ENCODE peak calls at places on chromosomes 11 and 22, in eight cellular contexts. K, S, C, H, E, G, M and X are unnamed samples. For H3K27me3, the result is how much of the 10 kb centered on the place peaks cover.

GRCh38 chr11:75841739-75842138 is 26.7 kb downstream of the UVRAG start:
- DNase-seq in K (no peak), S (no peak), C (no peak), H (no peak), E (no peak), G (no peak), M (no peak), X (no peak)

GRCh38 chr11:100528872-100529416 is 158.1 kb upstream of the ARHGAP42 start:
- DNase-seq in K (no peak), S (no peak), C (no peak), H (no peak), E (no peak), G (no peak), M (peak), X (no peak)

GRCh38 chr11:114296190-114296978 is at the start of gene NNMT:
- DNase-seq in K (no peak), S (no peak), C (no peak), H (peak), E (peak), G (peak), M (no peak), X (peak)

GRCh38 chr11:72860592-72860991 is 46.4 kb downstream of the ATG16L2 start:
- DNase-seq in K (no peak), S (no peak), C (no peak), H (no peak), E (no peak), G (no peak), M (no peak), X (no peak)

GRCh38 chr22:23012081-23012622 is 58.2 kb upstream of the GNAZ start:
- DNase-seq in K (no peak), S (no peak), C (no peak), H (no peak), E (no peak), G (no peak), M (no peak), X (no peak)

GRCh38 chr22:48888466-48889208 is 939.0 kb downstream of the BRD1 start:
- DNase-seq in K (no peak), S (peak), C (no peak), H (peak), E (no peak), G (no peak), M (no peak), X (no peak)

GRCh38 chr22:27605390-27605789 is 196.2 kb downstream of the MN1 start:
- DNase-seq in K (no peak), S (no peak), C (no peak), H (no peak), E (no peak), G (no peak), M (no peak), X (no peak)

GRCh38 chr11:75563978-75564552 is 2.0 kb downstream of the SERPINH1 start:
- DNase-seq in K (peak), S (no peak), C (no peak), H (peak), E (peak), G (peak), M (no peak), X (no peak)

GRCh38 chr11:126172596-126173038 is 38.8 kb downstream of the RPUSD4 start:
- DNase-seq in K (no peak), S (no peak), C (no peak), H (no peak), E (no peak), G (peak), M (no peak), X (no peak)

GRCh38 chr22:21589415-21589814 is 21.9 kb downstream of the UBE2L3 start:
- DNase-seq in K (no peak), S (no peak), C (no peak), H (no peak), E (no peak), G (no peak), M (no peak), X (no peak)

GRCh38 chr11:88704505-88704904 is 361.3 kb downstream of the GRM5 start:
- DNase-seq in K (peak), S (no peak), C (no peak), H (no peak), E (peak), G (peak), M (no peak), X (no peak)

GRCh38 chr11:113663567-113663966 is 42.5 kb downstream of the TMPRSS5 start:
- DNase-seq in K (no peak), S (no peak), C (no peak), H (no peak), E (peak), G (peak), M (no peak), X (no peak)

GRCh38 chr22:47474464-47474863 is 712.0 kb downstream of the TBC1D22A start:
- DNase-seq in K (no peak), S (no peak), C (peak), H (no peak), E (no peak), G (no peak), M (no peak), X (no peak)

GRCh38 chr11:14018441-14018840 is 55.9 kb downstream of the SPON1 start:
- DNase-seq in K (no peak), S (no peak), C (no peak), H (no peak), E (no peak), G (no peak), M (no peak), X (no peak)

GRCh38 chr22:21643533-21644357 is 1.6 kb downstream of the SDF2L1 start:
- DNase-seq in K (no peak), S (no peak), C (no peak), H (no peak), E (no peak), G (no peak), M (no peak), X (no peak)

GRCh38 chr11:126839496-126839895 is 161.1 kb downstream of the KIRREL3 start:
- DNase-seq in K (no peak), S (no peak), C (no peak), H (no peak), E (no peak), G (no peak), M (no peak), X (no peak)

GRCh38 chr11:104556606-104557301 is 341.5 kb downstream of the CASP12 start:
- DNase-seq in K (no peak), S (no peak), C (no peak), H (no peak), E (no peak), G (no peak), M (no peak), X (no peak)

GRCh38 chr11:111510311-111510710 is 1.9 kb downstream of the BTG4 start:
- DNase-seq in K (no peak), S (no peak), C (no peak), H (no peak), E (no peak), G (no peak), M (no peak), X (no peak)

GRCh38 chr11:133724116-133724515 is 121.2 kb downstream of the SPATA19 start:
- DNase-seq in K (no peak), S (no peak), C (no peak), H (no peak), E (no peak), G (no peak), M (no peak), X (no peak)

GRCh38 chr11:33869511-33870422 is 22.1 kb downstream of the LMO2 start:
- DNase-seq in K (peak), S (no peak), C (peak), H (no peak), E (peak), G (peak), M (peak), X (no peak)

GRCh38 chr11:28615542-28615941 is 507.4 kb downstream of the METTL15 start:
- DNase-seq in K (no peak), S (no peak), C (no peak), H (no peak), E (no peak), G (no peak), M (no peak), X (no peak)

GRCh38 chr22:25876871-25877270 is 134.9 kb downstream of the MYO18B start:
- DNase-seq in K (no peak), S (no peak), C (no peak), H (no peak), E (no peak), G (no peak), M (no peak), X (no peak)

GRCh38 chr11:121318848-121319834 is 26.6 kb downstream of the SC5D start:
- DNase-seq in K (peak), S (no peak), C (peak), H (peak), E (peak), G (peak), M (no peak), X (peak)

GRCh38 chr11:33682019-33682418 is 18.6 kb downstream of the C11orf91 start:
- DNase-seq in K (no peak), S (no peak), C (no peak), H (no peak), E (no peak), G (no peak), M (no peak), X (no peak)

GRCh38 chr22:44142421-44143116 is 38.2 kb upstream of the PARVG start:
- DNase-seq in K (no peak), S (no peak), C (no peak), H (no peak), E (no peak), G (no peak), M (no peak), X (no peak)

GRCh38 chr11:3341298-3341697 is 37.6 kb downstream of the ZNF195 start:
- DNase-seq in K (peak), S (peak), C (peak), H (peak), E (peak), G (peak), M (peak), X (peak)

DNA sequence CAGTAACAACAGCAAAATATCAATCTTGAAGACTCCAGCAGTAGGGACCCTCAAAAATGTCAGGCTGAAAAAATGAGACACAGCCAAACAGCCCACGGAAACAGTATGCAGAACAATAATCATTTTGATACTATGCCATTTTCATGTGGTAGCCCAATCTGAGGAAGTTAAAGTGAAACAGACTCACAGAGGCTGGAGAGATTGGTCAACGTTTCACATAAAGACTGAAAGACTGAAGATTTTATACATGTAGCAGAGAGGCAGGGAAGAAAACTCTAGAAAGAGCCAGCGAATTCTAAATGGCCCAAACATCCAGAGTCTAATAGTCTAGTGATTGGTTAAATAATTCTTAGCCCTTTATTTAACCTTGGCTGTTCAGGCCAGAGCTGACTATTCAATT is 49.4 kb downstream of the MAML2 start:
- DNase-seq in K (no peak), S (no peak), C (no peak), H (no peak), E (no peak), G (peak), M (no peak), X (no peak)
- H3K4me3 ChIP-seq in K (no peak), S (no peak), C (no peak), H (no peak), E (no peak), G (peak), M (no peak), X (no peak)

DNA sequence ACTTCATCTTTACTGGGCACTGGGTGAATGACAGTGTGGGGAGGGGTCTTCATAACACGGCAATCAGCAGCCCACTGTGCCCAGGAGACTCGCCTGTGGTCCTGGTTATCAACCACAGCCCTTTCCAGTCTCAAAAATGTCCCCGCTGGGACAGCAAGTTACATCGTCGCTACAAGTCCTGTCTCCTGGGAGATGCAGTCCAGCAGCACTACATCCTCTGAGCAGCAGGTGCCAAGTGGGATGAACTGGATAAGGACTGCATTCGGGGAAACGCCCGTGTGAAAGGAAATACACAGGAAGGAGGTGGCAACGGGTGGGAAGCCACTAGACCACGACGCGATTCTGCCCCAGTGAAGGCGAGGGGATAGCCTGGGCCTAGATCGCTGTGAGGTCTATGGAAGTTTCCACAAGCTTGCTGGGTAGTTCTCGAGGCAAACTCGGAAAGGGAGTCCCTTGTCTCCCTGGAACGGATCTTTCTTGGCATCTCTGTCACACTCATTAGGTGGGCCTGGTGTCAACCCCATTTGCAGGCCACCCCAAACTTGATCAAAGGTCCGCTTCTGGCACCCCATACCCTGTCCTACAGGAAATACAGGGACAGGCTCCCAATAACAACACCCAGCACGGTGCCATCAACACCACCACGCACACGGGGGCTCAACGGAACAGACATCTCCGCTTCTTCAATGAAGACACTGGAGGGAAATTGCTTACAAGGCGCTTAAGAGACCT is 4.4 kb downstream of the ASCL2 start:
- DNase-seq in K (no peak), S (no peak), C (no peak), H (no peak), E (no peak), G (no peak), M (no peak), X (no peak)
- H3K27me3 ChIP-seq in K (under half), S (under half), C (under half), H (under half), E (under half), G (under half), M (under half), X (under half)

DNA sequence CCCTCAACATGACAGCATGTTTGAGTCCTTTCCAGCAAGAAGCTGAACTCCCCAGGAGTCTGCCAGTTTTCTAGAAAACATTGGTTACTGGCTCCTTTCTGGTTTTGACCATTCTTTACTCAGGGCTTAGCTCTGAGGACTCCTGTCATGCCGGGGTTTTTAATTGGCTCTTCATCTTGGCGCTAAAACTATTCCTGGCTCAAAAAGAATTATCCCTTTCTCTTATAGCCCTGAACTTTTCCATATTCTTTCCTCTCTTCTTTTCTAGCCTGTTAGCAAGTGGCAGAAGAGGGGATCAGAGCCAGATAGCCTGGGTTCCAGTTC is 59.7 kb downstream of the TRAF6 start:
- DNase-seq in K (no peak), S (no peak), C (no peak), H (no peak), E (no peak), G (no peak), M (no peak), X (no peak)
- H3K4me3 ChIP-seq in K (no peak), S (peak), C (no peak), H (no peak), E (no peak), G (peak), M (no peak), X (no peak)

DNA sequence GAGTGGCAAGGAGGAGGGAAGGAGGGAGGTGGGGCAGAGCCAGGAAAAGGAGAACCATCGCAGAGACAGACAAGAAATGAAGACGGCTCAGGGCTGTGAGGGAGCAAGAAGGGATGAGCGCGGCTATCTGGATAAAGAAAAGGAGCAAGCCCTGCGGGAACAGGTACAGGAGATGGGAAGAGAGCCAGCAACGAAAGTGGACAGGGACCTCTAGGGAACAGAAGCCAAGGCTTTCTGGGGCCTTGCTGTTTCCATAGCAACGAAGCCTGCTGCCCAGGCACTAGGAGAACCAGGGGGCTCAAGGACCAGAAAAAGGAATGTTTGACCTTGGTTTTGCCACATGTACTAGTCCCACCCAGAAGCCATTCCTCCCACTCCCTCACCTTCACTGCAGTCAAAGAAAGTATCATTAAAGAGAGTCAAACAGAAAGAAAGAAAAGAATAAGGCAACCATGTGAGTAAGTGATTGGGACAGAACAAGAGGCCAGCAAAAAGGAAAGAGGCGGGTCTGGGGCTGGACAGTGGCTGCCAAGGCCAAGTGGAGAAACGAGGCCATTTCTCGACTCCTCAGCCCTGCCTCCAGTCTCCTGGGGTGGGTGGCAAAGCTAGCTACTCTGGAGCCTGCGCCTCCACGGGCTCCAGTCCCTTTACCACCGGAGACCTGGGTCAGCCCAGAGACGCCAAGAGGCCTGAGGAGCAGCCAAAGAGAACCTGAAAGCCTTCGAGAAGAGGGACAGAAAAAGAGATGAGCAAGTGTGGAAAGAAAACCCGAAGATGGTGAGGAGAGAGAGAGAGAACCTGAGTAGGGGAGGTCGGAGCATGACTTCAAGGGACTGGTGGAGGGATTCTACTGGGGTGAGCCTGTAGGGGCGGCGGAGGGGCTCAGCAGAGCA is 35.1 kb downstream of the NRXN2 start:
- DNase-seq in K (no peak), S (no peak), C (no peak), H (no peak), E (no peak), G (no peak), M (peak), X (no peak)
- H3K27me3 ChIP-seq in K (under half), S (under half), C (under half), H (under half), E (under half), G (under half), M (under half), X (under half)

GRCh38 chr11:60985991-60986915 is 14.8 kb downstream of the CD6 start:
- DNase-seq in K (no peak), S (peak), C (peak), H (no peak), E (no peak), G (peak), M (no peak), X (peak)

GRCh38 chr11:60984616-60985015 is 13.1 kb downstream of the CD6 start:
- DNase-seq in K (no peak), S (no peak), C (no peak), H (no peak), E (no peak), G (no peak), M (no peak), X (no peak)

GRCh38 chr11:60987577-60988277 is 16.2 kb downstream of the CD6 start:
- DNase-seq in K (no peak), S (peak), C (no peak), H (no peak), E (no peak), G (no peak), M (no peak), X (no peak)

GRCh38 chr11:60984149-60984548 is 12.7 kb downstream of the CD6 start:
- DNase-seq in K (no peak), S (no peak), C (no peak), H (no peak), E (no peak), G (no peak), M (no peak), X (no peak)

GRCh38 chr11:60985501-60985900 is 14.0 kb downstream of the CD6 start:
- DNase-seq in K (no peak), S (no peak), C (no peak), H (no peak), E (no peak), G (no peak), M (no peak), X (no peak)
- H3K4me3 ChIP-seq in K (no peak), S (peak), C (no peak), H (no peak), E (no peak), G (no peak), M (no peak), X (no peak)

GRCh38 chr11:131544591-131544990 is 174.2 kb downstream of the NTM start:
- DNase-seq in K (peak), S (no peak), C (no peak), H (no peak), E (no peak), G (peak), M (no peak), X (no peak)

GRCh38 chr11:131546218-131546895 is 175.9 kb downstream of the NTM start:
- DNase-seq in K (peak), S (no peak), C (no peak), H (no peak), E (no peak), G (no peak), M (no peak), X (no peak)

DNA sequence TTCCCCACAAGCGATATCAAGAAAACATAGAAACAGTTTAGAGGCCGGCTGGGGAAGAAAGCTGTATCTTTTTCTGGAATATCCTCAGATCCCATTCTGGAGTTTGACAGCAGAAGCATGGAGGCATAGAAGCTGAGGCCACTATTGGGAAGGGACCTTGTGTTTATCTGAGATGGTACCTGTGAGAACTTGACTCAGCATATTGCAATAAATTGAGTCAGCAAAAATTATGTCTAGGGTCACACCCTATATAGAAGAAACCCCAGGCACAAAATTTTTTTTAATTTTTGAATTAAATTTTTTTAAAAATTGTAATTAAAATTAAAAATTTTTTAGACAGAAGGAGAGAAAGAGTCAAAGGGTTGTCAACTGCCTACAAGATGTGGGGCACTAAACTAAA is 178.7 kb downstream of the NTM start:
- DNase-seq in K (no peak), S (no peak), C (no peak), H (no peak), E (no peak), G (no peak), M (no peak), X (no peak)
- H3K27me3 ChIP-seq in K (under half), S (under half), C (under half), H (under half), E (under half), G (half or more), M (under half), X (under half)